ENCODE peak calls at places on chromosomes 1 and 21, in nine cellular contexts. D is uterus, G is pancreas, H is IMR-90, J is fibroblast of mammary gland, S is adrenal gland, Z is tibial artery, W is AG04450, C is left lung. F is an unnamed sample.

GRCh38 chr1:52739699-52740467 is 13.6 kb downstream of the ZYG11B start:
- DNase-seq in W (no peak), J (no peak), G (no peak), Z (no peak), S (no peak), D (no peak), H (no peak), C (no peak), F (no peak)

GRCh38 chr1:202281316-202282016 is 60.3 kb downstream of the UBE2T start:
- DNase-seq in G (no peak), H (peak), D (no peak), J (peak), S (peak), W (peak), C (peak), Z (peak), F (no peak)

GRCh38 chr1:203182377-203182927 is 4.1 kb downstream of the CHI3L1 start:
- DNase-seq in D (no peak), Z (peak), G (no peak), W (no peak), C (no peak), H (no peak), S (peak), J (no peak), F (no peak)

GRCh38 chr1:79797487-79797886 is 791.0 kb upstream of the ADGRL4 start:
- DNase-seq in W (no peak), J (no peak), D (no peak), Z (no peak), S (no peak), G (no peak), C (no peak), H (no peak), F (no peak)

GRCh38 chr1:115135681-115136080 is 46.4 kb upstream of the TSPAN2 start:
- DNase-seq in H (peak), Z (no peak), C (no peak), G (no peak), W (no peak), D (no peak), S (no peak), J (peak), F (no peak)

GRCh38 chr1:205375816-205376545 is 19.3 kb upstream of the KLHDC8A start:
- DNase-seq in G (no peak), J (peak), C (no peak), D (peak), Z (no peak), H (peak), W (no peak), S (peak), F (no peak)

GRCh38 chr1:64223329-64224151 is 20.1 kb downstream of the UBE2U start:
- DNase-seq in Z (no peak), D (no peak), J (peak), H (peak), W (peak), C (no peak), S (no peak), G (no peak), F (peak)

GRCh38 chr1:209202826-209203439 is 380.6 kb upstream of the CAMK1G start:
- DNase-seq in G (no peak), J (peak), S (peak), H (peak), C (no peak), D (no peak), W (peak), Z (no peak), F (no peak)

GRCh38 chr1:74673351-74674111 is at the start of gene ERICH3:
- DNase-seq in H (no peak), J (peak), D (peak), G (peak), Z (no peak), C (peak), S (no peak), W (no peak), F (no peak)
- H3K4me3 ChIP-seq in H (peak), J (peak), D (peak), G (peak), Z (peak), C (no peak), S (no peak), W (peak), F (peak)

DNA sequence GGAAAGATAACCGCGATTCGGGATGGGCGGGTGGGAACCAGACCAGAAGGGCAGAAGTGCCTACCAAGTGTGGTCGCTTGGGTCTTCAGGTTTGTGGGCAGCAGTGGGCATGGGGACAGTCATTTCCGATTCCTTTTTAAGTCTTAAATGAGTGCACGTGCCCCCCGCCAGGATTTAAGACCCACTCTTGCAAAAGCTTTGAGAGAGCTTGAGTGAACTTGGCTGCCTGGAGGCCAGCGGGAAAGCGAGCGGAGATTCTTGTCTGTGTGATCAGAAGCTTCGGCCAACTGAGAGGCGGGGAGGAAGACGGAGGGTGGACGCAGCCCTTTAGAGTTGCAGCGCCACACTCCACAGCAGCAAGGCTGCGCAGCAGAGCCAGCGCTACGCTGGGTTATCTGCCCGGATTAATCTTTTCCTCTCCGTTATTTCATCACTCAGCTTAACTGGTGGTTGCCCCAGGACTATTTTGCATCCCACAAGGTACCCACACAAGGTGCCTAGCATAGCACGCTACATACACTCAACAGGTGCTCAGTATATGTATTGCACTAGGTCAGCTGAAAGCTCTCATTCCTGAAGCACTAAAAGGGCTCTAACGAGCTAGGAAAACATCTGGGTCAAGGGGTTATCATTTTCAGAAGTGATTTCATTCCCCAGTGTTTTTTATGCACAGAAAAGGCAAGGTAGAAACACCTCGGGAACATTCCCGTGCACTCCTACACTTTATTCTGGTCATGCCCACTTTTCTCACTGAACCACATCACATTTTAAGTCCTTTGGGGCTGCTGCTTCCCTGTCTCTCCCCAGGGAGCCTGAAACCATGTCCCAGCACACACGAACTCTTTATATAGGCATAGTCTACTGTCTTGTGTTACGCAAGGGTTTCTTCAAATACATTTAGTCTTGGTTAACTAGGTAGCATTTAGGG is 1.5 kb upstream of the BATF3 start:
- DNase-seq in D (peak), C (peak), H (peak), S (peak), J (peak), W (peak), G (no peak), Z (peak), F (no peak)
- TF ChIP-seq CTCF in D (no peak), C (no peak), H (peak), S (peak), J (peak), W (peak), G (no peak), Z (no peak), F (no peak)

DNA sequence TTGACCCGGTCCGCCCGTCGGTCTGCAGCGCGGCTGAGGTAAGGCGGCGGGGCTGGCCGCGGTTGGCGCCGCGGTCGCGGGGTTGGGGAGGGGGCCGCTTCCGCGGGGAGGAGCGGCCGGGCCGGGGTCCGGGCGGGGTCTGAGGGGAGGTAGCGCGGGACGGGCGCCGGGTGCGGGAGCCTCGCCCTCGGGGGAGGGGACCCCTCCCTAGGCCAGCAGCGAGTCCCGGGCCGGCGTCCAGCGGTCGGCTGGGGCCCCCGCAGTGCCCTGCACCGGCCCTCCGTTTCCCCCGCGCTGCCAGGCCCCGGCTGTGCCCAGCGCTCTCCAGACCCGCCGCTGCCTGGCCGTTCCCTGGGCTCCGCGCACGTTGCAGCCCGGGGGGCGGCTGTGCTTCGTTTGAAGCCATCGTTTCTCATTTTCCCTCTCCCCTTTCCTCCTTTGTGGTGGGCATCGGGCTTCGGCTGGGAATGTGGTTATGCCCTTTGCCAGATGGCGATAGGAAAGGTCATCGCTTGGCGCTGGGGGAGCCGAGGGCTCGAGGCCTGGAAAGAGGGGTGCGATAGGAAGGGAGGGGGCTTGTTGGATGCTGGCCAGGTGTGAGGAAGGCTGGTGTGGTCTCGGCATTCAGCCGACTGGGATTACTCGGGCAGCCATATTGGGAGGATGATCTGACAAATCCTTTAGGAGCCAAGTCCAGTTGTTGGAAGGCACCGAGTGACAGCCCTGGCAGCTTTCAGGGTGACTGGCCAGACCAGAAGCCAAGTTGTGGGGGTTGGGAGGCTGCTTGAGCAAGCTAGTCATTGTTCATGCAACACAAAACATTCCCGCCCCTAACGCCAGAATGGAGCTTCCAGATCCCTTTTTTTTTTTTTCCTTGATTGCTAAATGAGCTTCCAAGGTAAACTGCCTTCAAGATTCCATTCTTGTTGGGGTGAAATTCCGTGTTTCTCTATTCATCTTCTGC is 753 bp downstream of the KIF1B start:
- DNase-seq in C (peak), D (peak), W (peak), G (peak), H (peak), Z (peak), S (peak), J (peak), F (no peak)
- H3K4me3 ChIP-seq in C (peak), D (peak), W (peak), G (peak), H (peak), Z (peak), S (peak), J (peak), F (peak)

GRCh38 chr21:16605588-16605987 is 875.8 kb downstream of the USP25 start:
- DNase-seq in H (no peak), G (no peak), W (no peak), S (no peak), J (peak), D (no peak), Z (no peak), C (no peak), F (no peak)

GRCh38 chr21:16608209-16608830 is 878.5 kb downstream of the USP25 start:
- DNase-seq in J (peak), C (no peak), H (no peak), W (no peak), G (no peak), S (no peak), D (no peak), Z (no peak), F (no peak)
- TF ChIP-seq CTCF in J (peak), C (no peak), H (peak), W (peak), G (no peak), S (no peak), D (no peak), Z (no peak), F (no peak)

GRCh38 chr1:112391603-112391940 is 4.4 kb upstream of the CTTNBP2NL start:
- DNase-seq in H (no peak), Z (no peak), D (no peak), J (no peak), W (no peak), C (no peak), S (no peak), G (no peak), F (no peak)

GRCh38 chr1:112394743-112395062 is 1.3 kb upstream of the CTTNBP2NL start:
- DNase-seq in W (no peak), G (no peak), S (no peak), Z (no peak), J (no peak), H (no peak), C (no peak), D (no peak), F (no peak)

GRCh38 chr1:112395832-112396667 is at the start of gene CTTNBP2NL:
- DNase-seq in H (peak), J (peak), C (peak), G (peak), Z (peak), W (peak), D (peak), S (peak), F (peak)

GRCh38 chr1:112395261-112395831 is 668 bp upstream of the CTTNBP2NL start:
- DNase-seq in S (no peak), W (no peak), C (no peak), J (no peak), G (no peak), H (no peak), D (no peak), Z (no peak), F (no peak)

GRCh38 chr1:112393634-112393976 is 2.4 kb upstream of the CTTNBP2NL start:
- DNase-seq in S (peak), G (no peak), W (no peak), Z (no peak), J (peak), H (no peak), D (peak), C (no peak), F (no peak)
- H3K4me3 ChIP-seq in S (no peak), G (no peak), W (no peak), Z (peak), J (no peak), H (no peak), D (no peak), C (no peak), F (peak)

GRCh38 chr1:70384542-70384941 is 26.5 kb upstream of the CTH start:
- DNase-seq in D (no peak), G (no peak), W (no peak), J (no peak), H (no peak), C (no peak), S (no peak), Z (no peak), F (no peak)
- TF ChIP-seq CTCF in D (no peak), G (no peak), W (no peak), J (no peak), H (no peak), C (no peak), S (no peak), Z (no peak), F (no peak)

GRCh38 chr1:166875734-166876539 is at the start of gene TADA1:
- DNase-seq in C (peak), H (peak), D (peak), J (peak), S (peak), W (peak), G (peak), Z (peak), F (peak)

GRCh38 chr1:166875302-166875733 is 746 bp downstream of the TADA1 start:
- DNase-seq in D (no peak), Z (no peak), G (no peak), S (no peak), H (no peak), W (no peak), J (no peak), C (no peak), F (no peak)

GRCh38 chr1:166870584-166870983 is 5.5 kb downstream of the TADA1 start:
- DNase-seq in J (no peak), W (no peak), S (peak), G (no peak), H (no peak), D (no peak), C (peak), Z (no peak), F (no peak)

GRCh38 chr1:166874464-166874863 is 1.6 kb downstream of the TADA1 start:
- DNase-seq in H (no peak), S (no peak), G (no peak), J (no peak), D (no peak), Z (no peak), C (no peak), W (no peak), F (no peak)

GRCh38 chr1:166876540-166876838 is 425 bp upstream of the TADA1 start:
- DNase-seq in H (no peak), D (no peak), G (no peak), S (no peak), J (no peak), Z (no peak), W (no peak), C (no peak), F (no peak)
- H3K4me3 ChIP-seq in H (peak), D (peak), G (no peak), S (no peak), J (peak), Z (peak), W (peak), C (peak), F (peak)

GRCh38 chr1:235328271-235329138 is at the start of gene GGPS1:
- DNase-seq in G (peak), W (peak), Z (peak), C (peak), D (peak), S (peak), J (peak), H (peak), F (peak)
- TF ChIP-seq CTCF in G (no peak), W (peak), Z (no peak), C (no peak), D (no peak), S (no peak), J (peak), H (peak), F (no peak)

F was measured in HFF-Myc.